ENCODE peak calls at places on chromosomes 5 and 9, in seven cellular contexts. One of them, this sample, is unnamed.

GRCh38 chr5:107997338-107997979 is 326.7 kb upstream of the EFNA5 start:
- DNase-seq in GDM1: no peak
- DNase-seq in smooth muscle cell of the brain vasculature: peak
- DNase-seq in GM19239: no peak
- DNase-seq in AG10803: peak
- DNase-seq in OCI-M1: no peak
- DNase-seq in left ventricle myocardium inferior: no peak
- DNase-seq in this sample: no peak

GRCh38 chr9:126630458-126631237 is 16.9 kb downstream of the LMX1B start:
- DNase-seq in AG10803: no peak
- DNase-seq in OCI-M1: no peak
- DNase-seq in GDM1: no peak
- DNase-seq in smooth muscle cell of the brain vasculature: no peak
- DNase-seq in GM19239: no peak
- DNase-seq in left ventricle myocardium inferior: no peak
- DNase-seq in this sample: no peak

GRCh38 chr5:6442333-6442732 is 6.3 kb upstream of the UBE2QL1 start:
- DNase-seq in GDM1: no peak
- DNase-seq in left ventricle myocardium inferior: no peak
- DNase-seq in smooth muscle cell of the brain vasculature: no peak
- DNase-seq in AG10803: no peak
- DNase-seq in GM19239: no peak
- DNase-seq in OCI-M1: no peak
- DNase-seq in this sample: no peak

GRCh38 chr5:66888613-66889012 is 292.4 kb downstream of the MAST4 start:
- DNase-seq in AG10803: no peak
- DNase-seq in left ventricle myocardium inferior: no peak
- DNase-seq in GDM1: no peak
- DNase-seq in OCI-M1: peak
- DNase-seq in GM19239: no peak
- DNase-seq in smooth muscle cell of the brain vasculature: no peak
- DNase-seq in this sample: no peak

GRCh38 chr9:5442400-5443011 is 4.8 kb upstream of the PLGRKT start:
- DNase-seq in GDM1: no peak
- DNase-seq in left ventricle myocardium inferior: no peak
- DNase-seq in smooth muscle cell of the brain vasculature: peak
- DNase-seq in OCI-M1: peak
- DNase-seq in AG10803: peak
- DNase-seq in GM19239: no peak
- DNase-seq in this sample: peak

GRCh38 chr9:92664394-92665152 is 5.4 kb downstream of the IPPK start:
- DNase-seq in AG10803: no peak
- DNase-seq in OCI-M1: no peak
- DNase-seq in GDM1: no peak
- DNase-seq in left ventricle myocardium inferior: no peak
- DNase-seq in GM19239: no peak
- DNase-seq in smooth muscle cell of the brain vasculature: no peak
- DNase-seq in this sample: no peak

GRCh38 chr5:42950466-42951168 is 89.5 kb downstream of the ANXA2R start:
- DNase-seq in smooth muscle cell of the brain vasculature: peak
- DNase-seq in AG10803: peak
- DNase-seq in GDM1: no peak
- DNase-seq in GM19239: peak
- DNase-seq in left ventricle myocardium inferior: peak
- DNase-seq in OCI-M1: peak
- DNase-seq in this sample: no peak

GRCh38 chr9:93064392-93065124 is 6.1 kb downstream of the SUSD3 start:
- DNase-seq in AG10803: no peak
- DNase-seq in left ventricle myocardium inferior: peak
- DNase-seq in GDM1: peak
- DNase-seq in smooth muscle cell of the brain vasculature: no peak
- DNase-seq in OCI-M1: peak
- DNase-seq in GM19239: peak
- DNase-seq in this sample: no peak

GRCh38 chr5:107324071-107324470 is 346.7 kb downstream of the EFNA5 start:
- DNase-seq in smooth muscle cell of the brain vasculature: no peak
- DNase-seq in OCI-M1: no peak
- DNase-seq in left ventricle myocardium inferior: no peak
- DNase-seq in GDM1: no peak
- DNase-seq in GM19239: no peak
- DNase-seq in AG10803: no peak
- DNase-seq in this sample: no peak

GRCh38 chr5:39661026-39661779 is 236.4 kb upstream of the DAB2 start:
- DNase-seq in OCI-M1: no peak
- DNase-seq in left ventricle myocardium inferior: no peak
- DNase-seq in smooth muscle cell of the brain vasculature: no peak
- DNase-seq in AG10803: peak
- DNase-seq in GM19239: no peak
- DNase-seq in GDM1: no peak
- DNase-seq in this sample: no peak

GRCh38 chr9:93684806-93685553 is 108.6 kb downstream of the PHF2 start:
- DNase-seq in GDM1: peak
- DNase-seq in AG10803: peak
- DNase-seq in GM19239: no peak
- DNase-seq in left ventricle myocardium inferior: no peak
- DNase-seq in OCI-M1: no peak
- DNase-seq in smooth muscle cell of the brain vasculature: no peak
- DNase-seq in this sample: no peak

GRCh38 chr5:37836173-37837100 is 3.4 kb downstream of the GDNF start:
- DNase-seq in GDM1: no peak
- DNase-seq in AG10803: peak
- DNase-seq in GM19239: no peak
- DNase-seq in left ventricle myocardium inferior: peak
- DNase-seq in OCI-M1: no peak
- DNase-seq in smooth muscle cell of the brain vasculature: no peak
- DNase-seq in this sample: no peak

GRCh38 chr5:181243521-181244307 is at the start of gene RACK1:
- DNase-seq in smooth muscle cell of the brain vasculature: peak
- DNase-seq in GDM1: no peak
- DNase-seq in GM19239: peak
- DNase-seq in left ventricle myocardium inferior: peak
- DNase-seq in AG10803: peak
- DNase-seq in OCI-M1: no peak
- DNase-seq in this sample: no peak

GRCh38 chr9:83537331-83538171 is 650 bp downstream of the FRMD3 start:
- DNase-seq in left ventricle myocardium inferior: peak
- DNase-seq in GM19239: no peak
- DNase-seq in OCI-M1: no peak
- DNase-seq in AG10803: peak
- DNase-seq in smooth muscle cell of the brain vasculature: no peak
- DNase-seq in GDM1: no peak
- DNase-seq in this sample: no peak

GRCh38 chr5:25649628-25650265 is 1005.0 kb upstream of the CDH10 start:
- DNase-seq in smooth muscle cell of the brain vasculature: no peak
- DNase-seq in OCI-M1: no peak
- DNase-seq in GM19239: no peak
- DNase-seq in GDM1: no peak
- DNase-seq in left ventricle myocardium inferior: no peak
- DNase-seq in AG10803: no peak
- DNase-seq in this sample: no peak

GRCh38 chr5:119750887-119751733 is 121.8 kb downstream of the FAM170A start:
- DNase-seq in left ventricle myocardium inferior: no peak
- DNase-seq in GM19239: no peak
- DNase-seq in GDM1: no peak
- DNase-seq in OCI-M1: no peak
- DNase-seq in AG10803: no peak
- DNase-seq in smooth muscle cell of the brain vasculature: no peak
- DNase-seq in this sample: no peak

GRCh38 chr5:68848086-68848485 is 245.7 kb upstream of the SLC30A5 start:
- DNase-seq in left ventricle myocardium inferior: no peak
- DNase-seq in OCI-M1: no peak
- DNase-seq in AG10803: peak
- DNase-seq in GM19239: no peak
- DNase-seq in smooth muscle cell of the brain vasculature: no peak
- DNase-seq in GDM1: no peak
- DNase-seq in this sample: no peak